ENCODE peak calls at places on chromosome 19, in four cellular contexts. F, U, P and J are unnamed samples.

GRCh38 chr19:51097796-51098195 is 10.4 kb downstream of the CTU1 start:
- DNase-seq in P (no peak), F (no peak), U (no peak), J (no peak)

GRCh38 chr19:46739290-46739771 is 6.5 kb upstream of the FKRP start:
- DNase-seq in F (no peak), P (no peak), U (no peak), J (no peak)

GRCh38 chr19:46904114-46905060 is 43.6 kb downstream of the ARHGAP35 start:
- DNase-seq in U (peak), P (no peak), F (peak), J (peak)

GRCh38 chr19:860481-861098 is 1.1 kb downstream of the CFD start:
- DNase-seq in F (no peak), U (peak), P (peak), J (no peak)

GRCh38 chr19:39968789-39969188 is 2.2 kb upstream of the PSMC4 start:
- DNase-seq in P (no peak), F (no peak), U (no peak), J (no peak)

GRCh38 chr19:16661480-16662034 is 618 bp downstream of the TMEM38A start:
- DNase-seq in U (peak), F (no peak), P (no peak), J (no peak)

GRCh38 chr19:3536429-3537100 is 2.4 kb upstream of the TEKTIP1 start:
- DNase-seq in P (no peak), F (no peak), U (no peak), J (no peak)

GRCh38 chr19:55369651-55370304 is 485 bp downstream of the IL11 start:
- DNase-seq in F (no peak), U (no peak), P (peak), J (no peak)

GRCh38 chr19:50492303-50493052 is 15.8 kb upstream of the GARIN5A start:
- DNase-seq in P (no peak), F (no peak), U (no peak), J (no peak)

GRCh38 chr19:40424637-40425449 is 949 bp downstream of the SERTAD1 start:
- DNase-seq in U (no peak), F (no peak), P (no peak), J (no peak)

GRCh38 chr19:55301459-55302331 is 17.9 kb downstream of the BRSK1 start:
- DNase-seq in U (peak), F (peak), P (peak), J (no peak)

GRCh38 chr19:18291590-18292459 is 10.4 kb upstream of the JUND start:
- DNase-seq in U (peak), P (peak), F (no peak), J (no peak)

GRCh38 chr19:31354919-31355318 is 5.7 kb upstream of the TSHZ3 start:
- DNase-seq in P (no peak), U (no peak), F (no peak), J (no peak)

GRCh38 chr19:55620951-55621672 is 3.3 kb downstream of the ZNF784 start:
- DNase-seq in P (no peak), F (no peak), U (no peak), J (no peak)

GRCh38 chr19:18840288-18841260 is 8.8 kb downstream of the UPF1 start:
- DNase-seq in F (no peak), P (no peak), U (peak), J (no peak)

GRCh38 chr19:35830986-35831385 is 18.3 kb upstream of the PRODH2 start:
- DNase-seq in U (no peak), F (no peak), P (no peak), J (no peak)

GRCh38 chr19:54551293-54551692 is 22.3 kb upstream of the LILRA2 start:
- DNase-seq in F (no peak), U (no peak), P (no peak), J (no peak)

GRCh38 chr19:10112037-10112751 is 701 bp downstream of the P2RY11 start:
- DNase-seq in F (no peak), P (no peak), U (no peak), J (no peak)

GRCh38 chr19:6754136-6754535 is 13.1 kb downstream of the SH2D3A start:
- DNase-seq in U (no peak), P (no peak), F (no peak), J (no peak)

GRCh38 chr19:369256-369655 is 24.7 kb upstream of the MIER2 start:
- DNase-seq in P (no peak), U (no peak), F (no peak), J (no peak)

GRCh38 chr19:54209748-54210494 is 9.3 kb downstream of the RPS9 start:
- DNase-seq in F (peak), U (peak), P (no peak), J (peak)

GRCh38 chr19:33767898-33768413 is 28.7 kb upstream of the KCTD15 start:
- DNase-seq in F (no peak), U (no peak), P (no peak), J (no peak)

GRCh38 chr19:45169602-45170001 is 8.4 kb downstream of the TRAPPC6A start:
- DNase-seq in P (no peak), F (no peak), U (no peak), J (no peak)

GRCh38 chr19:34269489-34269888 is 15.1 kb downstream of the GARRE1 start:
- DNase-seq in U (peak), F (no peak), P (no peak), J (no peak)

GRCh38 chr19:18683955-18684641 is 618 bp downstream of the CRTC1 start:
- DNase-seq in F (no peak), P (no peak), U (no peak), J (no peak)

GRCh38 chr19:46373573-46374359 is 26.9 kb downstream of the PPP5C start:
- DNase-seq in F (no peak), P (no peak), U (peak), J (no peak)

GRCh38 chr19:55809381-55810058 is 22.3 kb downstream of the NLRP11 start:
- DNase-seq in U (peak), P (peak), F (peak), J (no peak)

GRCh38 chr19:36918090-36918489 is 2.0 kb downstream of the ZNF568 start:
- DNase-seq in F (no peak), P (no peak), U (no peak), J (no peak)

GRCh38 chr19:52735734-52736133 is 890 bp upstream of the ZNF611 start:
- DNase-seq in P (no peak), U (peak), F (no peak), J (no peak)

GRCh38 chr19:8571006-8571411 is 6.2 kb downstream of the MYO1F start:
- DNase-seq in P (peak), F (no peak), U (no peak), J (no peak)

GRCh38 chr19:850221-850978 is 1.7 kb upstream of the ELANE start:
- DNase-seq in F (no peak), P (no peak), U (peak), J (peak)

GRCh38 chr19:1206733-1207301 is 1.2 kb downstream of the STK11 start:
- DNase-seq in P (peak), U (peak), F (no peak), J (no peak)

GRCh38 chr19:44202470-44202869 is 9.9 kb upstream of the ZNF227 start:
- DNase-seq in F (no peak), P (no peak), U (no peak), J (peak)

GRCh38 chr19:412356-413355 is 3.7 kb upstream of the C2CD4C start:
- DNase-seq in F (no peak), U (no peak), P (no peak), J (no peak)

GRCh38 chr19:33241530-33242101 is 16.0 kb upstream of the SLC7A10 start:
- DNase-seq in P (no peak), F (no peak), U (peak), J (no peak)

GRCh38 chr19:11200931-11201330 is 3.6 kb upstream of the KANK2 start:
- DNase-seq in U (no peak), P (no peak), F (no peak), J (no peak)

GRCh38 chr19:43432866-43433673 is 18.4 kb downstream of the TEX101 start:
- DNase-seq in U (peak), F (no peak), P (peak), J (no peak)

GRCh38 chr19:53985863-53986262 is 5.6 kb upstream of the CACNG6 start:
- DNase-seq in F (no peak), U (no peak), P (no peak), J (no peak)

GRCh38 chr19:6632002-6632621 is 37.8 kb downstream of the TNFSF14 start:
- DNase-seq in P (peak), U (peak), F (peak), J (no peak)

GRCh38 chr19:14449321-14449720 is 16.2 kb downstream of the PKN1 start:
- DNase-seq in U (no peak), F (no peak), P (no peak), J (no peak)
- H3K4me3 ChIP-seq in U (no peak), F (no peak), P (no peak), J (no peak)

GRCh38 chr19:41940443-41941409 is 12.5 kb upstream of the ERFL start:
- DNase-seq in P (no peak), U (no peak), F (no peak), J (no peak)

GRCh38 chr19:41937525-41937924 is 9.3 kb upstream of the ERFL start:
- DNase-seq in F (no peak), P (no peak), U (no peak), J (no peak)

GRCh38 chr19:41941410-41942202 is 13.4 kb upstream of the ERFL start:
- DNase-seq in P (no peak), U (no peak), F (no peak), J (no peak)

GRCh38 chr19:41937976-41938375 is 9.7 kb upstream of the ERFL start:
- DNase-seq in F (no peak), P (no peak), U (no peak), J (no peak)

GRCh38 chr19:41939861-41940442 is 11.7 kb upstream of the ERFL start:
- DNase-seq in P (no peak), U (no peak), F (no peak), J (no peak)
- H3K4me3 ChIP-seq in P (peak), U (peak), F (peak), J (peak)

GRCh38 chr19:2482354-2483038 is 6.6 kb downstream of the GADD45B start:
- DNase-seq in P (no peak), F (no peak), U (no peak), J (no peak)

GRCh38 chr19:2483484-2484151 is 7.7 kb downstream of the GADD45B start:
- DNase-seq in F (no peak), P (no peak), U (no peak), J (no peak)

GRCh38 chr19:2483084-2483483 is 7.2 kb downstream of the GADD45B start:
- DNase-seq in P (no peak), U (no peak), F (no peak), J (no peak)

GRCh38 chr19:2485428-2485827 is 9.5 kb downstream of the GADD45B start:
- DNase-seq in U (no peak), P (no peak), F (no peak), J (no peak)

GRCh38 chr19:2484178-2484937 is 8.4 kb downstream of the GADD45B start:
- DNase-seq in F (no peak), U (no peak), P (no peak), J (no peak)
- H3K4me3 ChIP-seq in F (no peak), U (no peak), P (no peak), J (no peak)

DNA sequence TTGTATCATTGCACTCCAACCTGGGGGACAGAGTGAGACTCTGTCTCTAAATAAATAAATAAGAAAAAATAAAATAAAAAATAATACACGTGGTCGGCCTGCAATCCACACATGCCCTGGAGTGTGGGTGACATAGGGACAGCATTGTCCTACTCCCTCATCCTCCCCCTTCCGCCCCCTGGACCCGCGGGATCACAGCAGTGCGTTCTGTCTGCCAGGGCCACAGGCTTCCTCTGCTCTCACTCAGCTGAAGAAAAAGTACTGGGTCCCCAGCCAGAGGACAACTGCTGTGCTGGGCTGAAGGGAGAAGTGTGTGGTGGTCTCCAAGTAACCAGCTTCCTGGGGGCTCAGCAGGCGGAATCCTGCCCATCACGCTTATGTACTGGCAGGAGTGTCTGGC is 6.3 kb downstream of the BCAT2 start:
- DNase-seq in U (no peak), F (no peak), P (no peak), J (no peak)
- H3K4me3 ChIP-seq in U (no peak), F (no peak), P (no peak), J (no peak)

GRCh38 chr19:4641132-4641531 is 1.8 kb downstream of the TNFAIP8L1 start:
- DNase-seq in P (no peak), U (peak), F (no peak), J (no peak)
- H3K4me3 ChIP-seq in P (no peak), U (no peak), F (no peak), J (no peak)